ENCODE peak calls at places on chromosomes 5 and 9, in four cellular contexts. One of them, this sample, is unnamed.

GRCh38 chr9:103881419-103881818 is 212.7 kb upstream of the SMC2 start:
- DNase-seq in AG08395: no peak
- DNase-seq in NCI-H774: no peak
- DNase-seq in stimulated activated CD8-positive, alpha-beta memory T cell treated with anti-CD3 and anti-CD28 coated beads, Interleukin-2, amount 100 ng/mL, for 48 hours: no peak
- DNase-seq in this sample: no peak

GRCh38 chr9:135277219-135278201 is 190.0 kb downstream of the OLFM1 start:
- DNase-seq in AG08395: no peak
- DNase-seq in NCI-H774: no peak
- DNase-seq in stimulated activated CD8-positive, alpha-beta memory T cell treated with anti-CD3 and anti-CD28 coated beads, Interleukin-2, amount 100 ng/mL, for 48 hours: no peak
- DNase-seq in this sample: no peak

GRCh38 chr9:76943071-76943470 is 37.2 kb upstream of the PRUNE2 start:
- DNase-seq in AG08395: no peak
- DNase-seq in NCI-H774: no peak
- DNase-seq in stimulated activated CD8-positive, alpha-beta memory T cell treated with anti-CD3 and anti-CD28 coated beads, Interleukin-2, amount 100 ng/mL, for 48 hours: no peak
- DNase-seq in this sample: no peak

GRCh38 chr5:133398646-133399081 is 213.7 kb downstream of the FSTL4 start:
- DNase-seq in AG08395: no peak
- DNase-seq in NCI-H774: no peak
- DNase-seq in stimulated activated CD8-positive, alpha-beta memory T cell treated with anti-CD3 and anti-CD28 coated beads, Interleukin-2, amount 100 ng/mL, for 48 hours: peak
- DNase-seq in this sample: no peak

GRCh38 chr5:171306785-171307591 is 2.1 kb upstream of the TLX3 start:
- DNase-seq in AG08395: no peak
- DNase-seq in NCI-H774: no peak
- DNase-seq in stimulated activated CD8-positive, alpha-beta memory T cell treated with anti-CD3 and anti-CD28 coated beads, Interleukin-2, amount 100 ng/mL, for 48 hours: no peak
- DNase-seq in this sample: no peak

GRCh38 chr9:136289651-136290507 is 14.0 kb downstream of the CCDC187 start:
- DNase-seq in AG08395: no peak
- DNase-seq in NCI-H774: no peak
- DNase-seq in stimulated activated CD8-positive, alpha-beta memory T cell treated with anti-CD3 and anti-CD28 coated beads, Interleukin-2, amount 100 ng/mL, for 48 hours: no peak
- DNase-seq in this sample: no peak

GRCh38 chr5:167642779-167643517 is 648.5 kb upstream of the WWC1 start:
- DNase-seq in AG08395: peak
- DNase-seq in NCI-H774: no peak
- DNase-seq in stimulated activated CD8-positive, alpha-beta memory T cell treated with anti-CD3 and anti-CD28 coated beads, Interleukin-2, amount 100 ng/mL, for 48 hours: no peak
- DNase-seq in this sample: no peak

GRCh38 chr5:19546521-19546920 is 441.5 kb downstream of the CDH18 start:
- DNase-seq in AG08395: no peak
- DNase-seq in NCI-H774: no peak
- DNase-seq in stimulated activated CD8-positive, alpha-beta memory T cell treated with anti-CD3 and anti-CD28 coated beads, Interleukin-2, amount 100 ng/mL, for 48 hours: no peak
- DNase-seq in this sample: no peak

GRCh38 chr5:31481531-31481930 is 50.4 kb downstream of the DROSHA start:
- DNase-seq in AG08395: no peak
- DNase-seq in NCI-H774: no peak
- DNase-seq in stimulated activated CD8-positive, alpha-beta memory T cell treated with anti-CD3 and anti-CD28 coated beads, Interleukin-2, amount 100 ng/mL, for 48 hours: no peak
- DNase-seq in this sample: no peak

GRCh38 chr5:36599986-36600779 is 6.2 kb upstream of the SLC1A3 start:
- DNase-seq in AG08395: peak
- DNase-seq in NCI-H774: no peak
- DNase-seq in stimulated activated CD8-positive, alpha-beta memory T cell treated with anti-CD3 and anti-CD28 coated beads, Interleukin-2, amount 100 ng/mL, for 48 hours: no peak
- DNase-seq in this sample: no peak

GRCh38 chr9:125276771-125277170 is 15.1 kb downstream of the GAPVD1 start:
- DNase-seq in AG08395: no peak
- DNase-seq in NCI-H774: no peak
- DNase-seq in stimulated activated CD8-positive, alpha-beta memory T cell treated with anti-CD3 and anti-CD28 coated beads, Interleukin-2, amount 100 ng/mL, for 48 hours: no peak
- DNase-seq in this sample: no peak

GRCh38 chr9:98263080-98263479 is 7.6 kb upstream of the TBC1D2 start:
- DNase-seq in AG08395: no peak
- DNase-seq in NCI-H774: no peak
- DNase-seq in stimulated activated CD8-positive, alpha-beta memory T cell treated with anti-CD3 and anti-CD28 coated beads, Interleukin-2, amount 100 ng/mL, for 48 hours: no peak
- DNase-seq in this sample: no peak

GRCh38 chr9:35313460-35313859 is 151.7 kb downstream of the UNC13B start:
- DNase-seq in AG08395: no peak
- DNase-seq in NCI-H774: no peak
- DNase-seq in stimulated activated CD8-positive, alpha-beta memory T cell treated with anti-CD3 and anti-CD28 coated beads, Interleukin-2, amount 100 ng/mL, for 48 hours: no peak
- DNase-seq in this sample: no peak

GRCh38 chr5:77379558-77380061 is 112.5 kb downstream of the WDR41 start:
- DNase-seq in AG08395: no peak
- DNase-seq in NCI-H774: no peak
- DNase-seq in stimulated activated CD8-positive, alpha-beta memory T cell treated with anti-CD3 and anti-CD28 coated beads, Interleukin-2, amount 100 ng/mL, for 48 hours: no peak
- DNase-seq in this sample: no peak

GRCh38 chr9:130296783-130297055 is 31.2 kb downstream of the HMCN2 start:
- DNase-seq in AG08395: no peak
- DNase-seq in NCI-H774: no peak
- DNase-seq in stimulated activated CD8-positive, alpha-beta memory T cell treated with anti-CD3 and anti-CD28 coated beads, Interleukin-2, amount 100 ng/mL, for 48 hours: no peak
- DNase-seq in this sample: no peak

GRCh38 chr9:3879731-3880493 is 354.1 kb upstream of the RFX3 start:
- DNase-seq in AG08395: no peak
- DNase-seq in NCI-H774: peak
- DNase-seq in stimulated activated CD8-positive, alpha-beta memory T cell treated with anti-CD3 and anti-CD28 coated beads, Interleukin-2, amount 100 ng/mL, for 48 hours: no peak
- DNase-seq in this sample: no peak

GRCh38 chr5:150206076-150206779 is 16.4 kb downstream of the SLC6A7 start:
- DNase-seq in AG08395: no peak
- DNase-seq in NCI-H774: no peak
- DNase-seq in stimulated activated CD8-positive, alpha-beta memory T cell treated with anti-CD3 and anti-CD28 coated beads, Interleukin-2, amount 100 ng/mL, for 48 hours: no peak
- DNase-seq in this sample: no peak

GRCh38 chr9:121371495-121371911 is 1.5 kb upstream of the STOM start:
- DNase-seq in AG08395: no peak
- DNase-seq in NCI-H774: no peak
- DNase-seq in stimulated activated CD8-positive, alpha-beta memory T cell treated with anti-CD3 and anti-CD28 coated beads, Interleukin-2, amount 100 ng/mL, for 48 hours: no peak
- DNase-seq in this sample: no peak

GRCh38 chr5:35303152-35303551 is 72.9 kb upstream of the PRLR start:
- DNase-seq in AG08395: no peak
- DNase-seq in NCI-H774: no peak
- DNase-seq in stimulated activated CD8-positive, alpha-beta memory T cell treated with anti-CD3 and anti-CD28 coated beads, Interleukin-2, amount 100 ng/mL, for 48 hours: no peak
- DNase-seq in this sample: no peak

GRCh38 chr5:154138701-154139100 is 51.8 kb upstream of the GALNT10 start:
- DNase-seq in AG08395: no peak
- DNase-seq in NCI-H774: no peak
- DNase-seq in stimulated activated CD8-positive, alpha-beta memory T cell treated with anti-CD3 and anti-CD28 coated beads, Interleukin-2, amount 100 ng/mL, for 48 hours: no peak
- DNase-seq in this sample: no peak

GRCh38 chr9:91234523-91234922 is 127.2 kb downstream of the AUH start:
- DNase-seq in AG08395: no peak
- DNase-seq in NCI-H774: no peak
- DNase-seq in stimulated activated CD8-positive, alpha-beta memory T cell treated with anti-CD3 and anti-CD28 coated beads, Interleukin-2, amount 100 ng/mL, for 48 hours: no peak
- DNase-seq in this sample: no peak

GRCh38 chr9:29212590-29213373 is 1639.5 kb upstream of the C9orf72 start:
- DNase-seq in AG08395: no peak
- DNase-seq in NCI-H774: peak
- DNase-seq in stimulated activated CD8-positive, alpha-beta memory T cell treated with anti-CD3 and anti-CD28 coated beads, Interleukin-2, amount 100 ng/mL, for 48 hours: no peak
- DNase-seq in this sample: no peak

GRCh38 chr5:32949571-32949970 is 238.4 kb downstream of the NPR3 start:
- DNase-seq in AG08395: no peak
- DNase-seq in NCI-H774: no peak
- DNase-seq in stimulated activated CD8-positive, alpha-beta memory T cell treated with anti-CD3 and anti-CD28 coated beads, Interleukin-2, amount 100 ng/mL, for 48 hours: no peak
- DNase-seq in this sample: no peak

GRCh38 chr9:18666348-18666747 is 192.4 kb downstream of the ADAMTSL1 start:
- DNase-seq in AG08395: no peak
- DNase-seq in NCI-H774: no peak
- DNase-seq in stimulated activated CD8-positive, alpha-beta memory T cell treated with anti-CD3 and anti-CD28 coated beads, Interleukin-2, amount 100 ng/mL, for 48 hours: no peak
- DNase-seq in this sample: no peak

GRCh38 chr9:7146582-7146981 is 388.8 kb downstream of the KDM4C start:
- DNase-seq in AG08395: no peak
- DNase-seq in NCI-H774: no peak
- DNase-seq in stimulated activated CD8-positive, alpha-beta memory T cell treated with anti-CD3 and anti-CD28 coated beads, Interleukin-2, amount 100 ng/mL, for 48 hours: no peak
- DNase-seq in this sample: no peak

GRCh38 chr5:40572947-40573346 is 106.8 kb upstream of the PTGER4 start:
- DNase-seq in AG08395: peak
- DNase-seq in NCI-H774: no peak
- DNase-seq in stimulated activated CD8-positive, alpha-beta memory T cell treated with anti-CD3 and anti-CD28 coated beads, Interleukin-2, amount 100 ng/mL, for 48 hours: no peak
- DNase-seq in this sample: no peak

GRCh38 chr9:70613024-70613768 is 198.7 kb upstream of the KLF9 start:
- DNase-seq in AG08395: no peak
- DNase-seq in NCI-H774: no peak
- DNase-seq in stimulated activated CD8-positive, alpha-beta memory T cell treated with anti-CD3 and anti-CD28 coated beads, Interleukin-2, amount 100 ng/mL, for 48 hours: no peak
- DNase-seq in this sample: no peak

This sample was measured in T-helper 9 cell.